ENCODE peak calls at places on chromosomes 2 and 18, in ten cellular contexts. V is pancreas, S is nephron progenitor cell, H is foreskin fibroblast, B is A549, U is epithelial cell of esophagus, Q is RWPE1, G is dorsolateral prefrontal cortex, C is uterus, Y is neural progenitor cell. I is an unnamed sample.

GRCh38 chr18:23053756-23054457 is 81.4 kb upstream of the CABLES1 start:
- DNase-seq in V (peak; percentile 3), S (peak; percentile 41), H (peak; percentile 22), B (peak; percentile 16), U (peak; percentile 29), Q (peak; percentile 13), G (no peak), C (no peak), Y (peak; percentile 78), I (no peak)

GRCh38 chr2:88038263-88039105 is 17.1 kb downstream of the KRCC1 start:
- DNase-seq in V (no peak), S (no peak), H (peak; percentile 90), B (peak; percentile 46), U (peak; percentile 88), Q (peak; percentile 62), G (no peak), C (no peak), Y (no peak), I (no peak)

GRCh38 chr2:196166876-196167275 is 4.5 kb downstream of the STK17B start:
- DNase-seq in V (no peak), S (no peak), H (peak; percentile 64), B (no peak), U (peak; percentile 62), Q (peak; percentile 12), G (no peak), C (no peak), Y (no peak), I (no peak)

GRCh38 chr2:76256689-76257088 is 546.0 kb upstream of the GCFC2 start:
- DNase-seq in V (no peak), S (no peak), H (no peak), B (no peak), U (peak; percentile 42), Q (peak; percentile 23), G (no peak), C (no peak), Y (no peak), I (no peak)

GRCh38 chr2:128291161-128291843 is 27.4 kb downstream of the HS6ST1 start:
- DNase-seq in V (no peak), S (no peak), H (no peak), B (no peak), U (no peak), Q (no peak), G (no peak), C (no peak), Y (no peak), I (no peak)

GRCh38 chr18:35982404-35983114 is 10.1 kb downstream of the RMP24 start:
- DNase-seq in V (no peak), S (no peak), H (peak; percentile 82), B (no peak), U (no peak), Q (no peak), G (no peak), C (no peak), Y (no peak), I (no peak)

GRCh38 chr2:169260246-169260645 is 102.1 kb downstream of the LRP2 start:
- DNase-seq in V (no peak), S (no peak), H (no peak), B (no peak), U (no peak), Q (no peak), G (no peak), C (no peak), Y (peak; percentile 35), I (no peak)

GRCh38 chr2:1728821-1729220 is 15.5 kb downstream of the PXDN start:
- DNase-seq in V (no peak), S (peak; percentile 66), H (peak; percentile 49), B (no peak), U (no peak), Q (no peak), G (peak; percentile 9), C (peak; percentile 21), Y (peak; percentile 67), I (no peak)

GRCh38 chr2:230643576-230644291 is 68.9 kb upstream of the CAB39 start:
- DNase-seq in V (no peak), S (no peak), H (no peak), B (no peak), U (no peak), Q (no peak), G (peak; percentile 18), C (no peak), Y (no peak), I (peak; percentile 64)

GRCh38 chr2:120218181-120218580 is 5.0 kb downstream of the TMEM185B start:
- DNase-seq in V (no peak), S (no peak), H (no peak), B (no peak), U (no peak), Q (no peak), G (no peak), C (no peak), Y (no peak), I (peak; percentile 4)

GRCh38 chr18:61360440-61361383 is 27.5 kb downstream of the CDH20 start:
- DNase-seq in V (no peak), S (no peak), H (no peak), B (no peak), U (no peak), Q (no peak), G (no peak), C (no peak), Y (no peak), I (peak; percentile 18)

GRCh38 chr2:120209427-120210233 is 13.6 kb downstream of the TMEM185B start:
- DNase-seq in V (no peak), S (no peak), H (no peak), B (no peak), U (peak; percentile 23), Q (no peak), G (no peak), C (no peak), Y (no peak), I (peak; percentile 15)

GRCh38 chr18:63604791-63605567 is 17.8 kb downstream of the SERPINB13 start:
- DNase-seq in V (peak; percentile 8), S (no peak), H (peak; percentile 29), B (no peak), U (peak; percentile 98), Q (peak; percentile 91), G (no peak), C (no peak), Y (no peak), I (no peak)

GRCh38 chr2:43251171-43251731 is 24.8 kb upstream of the ZFP36L2 start:
- DNase-seq in V (no peak), S (no peak), H (peak; percentile 87), B (no peak), U (peak; percentile 56), Q (no peak), G (no peak), C (peak; percentile 41), Y (no peak), I (no peak)

DNA sequence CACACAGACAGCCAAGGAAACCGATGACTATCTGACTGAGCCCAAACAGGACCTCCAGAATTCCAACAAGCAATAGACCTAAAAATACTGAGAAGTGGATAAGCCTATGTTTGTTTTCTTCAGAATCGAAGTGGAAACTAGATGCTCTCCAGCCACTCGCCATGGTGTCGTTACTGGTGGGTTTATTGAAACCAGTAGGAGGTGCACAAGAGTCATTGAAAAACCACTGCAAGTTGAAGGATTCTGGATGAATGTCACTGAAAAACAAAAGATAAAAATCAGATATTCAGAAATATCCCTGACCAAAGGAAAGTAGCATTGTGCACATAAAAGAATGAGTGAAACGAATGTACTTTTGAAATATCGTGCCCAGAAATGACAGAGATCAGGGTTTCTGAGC is 15.3 kb downstream of the TM4SF20 start:
- DNase-seq in V (no peak), S (no peak), H (peak; percentile 23), B (no peak), U (no peak), Q (no peak), G (no peak), C (no peak), Y (no peak), I (no peak)
- TF ChIP-seq CTCF in V (no peak), S (no peak), H (no peak), B (peak; percentile 49), U (no peak), Q (no peak), G (peak; percentile 30), C (no peak), Y (peak; percentile 44), I (no peak)

GRCh38 chr2:57185568-57185967 is 861.0 kb upstream of the VRK2 start:
- DNase-seq in V (no peak), S (no peak), H (no peak), B (no peak), U (no peak), Q (no peak), G (no peak), C (no peak), Y (no peak), I (no peak)

GRCh38 chr2:57190007-57190406 is 856.6 kb upstream of the VRK2 start:
- DNase-seq in V (no peak), S (no peak), H (no peak), B (no peak), U (no peak), Q (no peak), G (no peak), C (no peak), Y (no peak), I (no peak)
- TF ChIP-seq CTCF in V (no peak), S (no peak), H (no peak), B (no peak), U (no peak), Q (no peak), G (no peak), C (no peak), Y (no peak), I (no peak)

DNA sequence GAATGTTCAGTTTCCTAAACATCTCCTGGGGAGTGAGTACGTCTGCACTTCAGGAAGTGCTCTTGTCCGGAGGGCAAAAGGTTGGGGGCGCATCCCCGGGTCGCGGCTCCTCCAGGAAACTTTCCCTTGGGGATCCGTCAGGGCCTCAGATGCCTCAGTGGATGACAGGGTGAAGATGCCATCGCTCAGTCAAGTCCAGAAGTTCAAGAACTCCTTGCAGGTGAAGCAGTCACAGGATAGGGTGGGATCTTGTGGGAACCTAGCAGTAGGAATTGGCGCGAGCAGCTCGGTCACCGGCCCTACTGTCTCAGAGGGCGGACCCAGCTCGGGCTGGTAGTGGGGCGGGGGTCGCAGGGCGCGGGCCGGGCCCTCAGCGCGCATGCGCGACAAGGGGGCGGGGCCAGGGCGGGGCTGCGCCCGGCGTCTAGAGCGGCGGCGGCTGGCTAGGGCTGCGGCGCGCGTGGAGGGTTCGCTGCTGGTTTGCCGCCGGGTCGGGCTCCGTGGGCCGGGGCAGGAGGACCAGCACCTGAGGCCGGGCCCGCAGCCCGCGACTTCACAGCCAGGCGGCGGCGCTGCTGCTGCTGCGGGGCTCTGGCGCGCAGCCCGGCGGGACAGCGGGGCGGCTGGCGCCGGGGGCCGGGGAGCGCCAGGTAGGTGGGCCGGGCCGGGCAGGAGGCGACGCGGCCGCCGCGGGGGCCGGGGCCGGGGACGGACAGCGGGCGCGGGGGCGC is at the start of gene INPP4A:
- DNase-seq in V (peak; percentile 72), S (peak; percentile 92), H (peak; percentile 82), B (peak; percentile 55), U (peak; percentile 62), Q (peak; percentile 75), G (peak; percentile 47), C (peak; percentile 74), Y (peak; percentile 94), I (peak; percentile 91)
- TF ChIP-seq CTCF in V (no peak), S (no peak), H (no peak), B (no peak), U (no peak), Q (peak; percentile 36), G (peak; percentile 7), C (peak; percentile 22), Y (peak; percentile 30), I (peak; percentile 31)

DNA sequence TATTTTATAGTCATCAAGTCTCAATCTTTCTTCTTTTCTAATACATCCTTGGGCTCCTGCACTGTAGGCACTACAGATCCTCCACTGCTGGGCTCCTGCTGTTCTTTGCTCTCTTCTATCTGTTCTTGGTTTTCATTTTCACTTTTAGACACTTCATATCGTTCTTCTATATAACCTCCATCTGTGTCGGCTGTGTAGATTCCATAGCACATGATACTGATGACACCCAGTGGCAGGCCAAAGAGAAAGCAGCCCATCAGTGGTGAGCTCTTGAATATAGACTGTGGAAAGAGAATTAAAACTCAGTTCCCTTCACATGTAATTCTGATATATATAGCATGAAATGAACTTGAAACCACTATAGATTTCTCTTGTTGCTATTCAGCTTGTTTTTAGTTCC is 38.0 kb downstream of the TMX3 start:
- DNase-seq in V (no peak), S (no peak), H (peak; percentile 53), B (no peak), U (no peak), Q (no peak), G (no peak), C (no peak), Y (no peak), I (no peak)
- TF ChIP-seq CTCF in V (no peak), S (no peak), H (peak; percentile 49), B (no peak), U (peak; percentile 9), Q (no peak), G (no peak), C (no peak), Y (peak; percentile 13), I (peak; percentile 23)